ENCODE peak calls at places on chromosomes 4 and X, in seven cellular contexts. S is K562, J is H1, A is GM12878, W is HCT116, K is SK-N-SH, P is HepG2. E is an unnamed sample.

GRCh38 chrX:20267924-20268701 is 1.4 kb upstream of the RPS6KA3 start:
- DNase-seq in S (no peak), J (peak; percentile 63), A (no peak), W (no peak), K (peak; percentile 56), P (no peak), E (no peak)

GRCh38 chr4:105194328-105195231 is 47.9 kb downstream of the TET2 start:
- DNase-seq in S (no peak), J (no peak), A (peak; percentile 55), W (no peak), K (no peak), P (no peak), E (no peak)

GRCh38 chr4:78057600-78058560 is 757 bp downstream of the FRAS1 start:
- DNase-seq in S (no peak), J (peak; percentile 61), A (no peak), W (no peak), K (peak; percentile 66), P (peak; percentile 54), E (no peak)

GRCh38 chrX:148298737-148299136 is 201.7 kb upstream of the AFF2 start:
- DNase-seq in S (no peak), J (no peak), A (no peak), W (no peak), K (no peak), P (no peak), E (no peak)

GRCh38 chr4:182093431-182093831 is 149.8 kb upstream of the TENM3 start:
- DNase-seq in S (no peak), J (no peak), A (no peak), W (no peak), K (no peak), P (no peak), E (no peak)

GRCh38 chrX:39012561-39013209 is 211.4 kb downstream of the MID1IP1 start:
- DNase-seq in S (no peak), J (no peak), A (no peak), W (no peak), K (peak; percentile 9), P (no peak), E (no peak)

GRCh38 chr4:47334597-47335185 is 128.8 kb downstream of the COMMD8 start:
- DNase-seq in S (no peak), J (no peak), A (no peak), W (no peak), K (no peak), P (no peak), E (no peak)

GRCh38 chr4:38224850-38225249 is 264.7 kb downstream of the PTTG2 start:
- DNase-seq in S (no peak), J (no peak), A (no peak), W (no peak), K (no peak), P (no peak), E (no peak)

GRCh38 chr4:105976913-105977312 is 81.6 kb downstream of the NPNT start:
- DNase-seq in S (no peak), J (no peak), A (no peak), W (no peak), K (no peak), P (no peak), E (no peak)

GRCh38 chrX:75086731-75087195 is 69.3 kb downstream of the ABCB7 start:
- DNase-seq in S (no peak), J (no peak), A (no peak), W (no peak), K (no peak), P (no peak), E (no peak)

GRCh38 chrX:39602226-39602625 is 495.5 kb downstream of the BCOR start:
- DNase-seq in S (no peak), J (no peak), A (no peak), W (no peak), K (no peak), P (no peak), E (no peak)

GRCh38 chr4:48944659-48945290 is 38.2 kb upstream of the OCIAD2 start:
- DNase-seq in S (peak; percentile 41), J (peak; percentile 75), A (no peak), W (no peak), K (peak; percentile 16), P (peak; percentile 3), E (peak; percentile 33)

GRCh38 chrX:40105016-40105790 is 7.4 kb upstream of the BCOR start:
- DNase-seq in S (peak; percentile 36), J (peak; percentile 52), A (no peak), W (no peak), K (peak; percentile 64), P (no peak), E (no peak)

GRCh38 chr4:26748805-26749204 is 111.8 kb upstream of the STIM2 start:
- DNase-seq in S (no peak), J (no peak), A (no peak), W (no peak), K (no peak), P (no peak), E (no peak)

GRCh38 chrX:45851434-45851991 is 650.8 kb upstream of the DIPK2B start:
- DNase-seq in S (no peak), J (peak; percentile 65), A (no peak), W (peak; percentile 49), K (peak; percentile 15), P (no peak), E (no peak)

GRCh38 chr4:40422309-40422708 is 87.2 kb downstream of the CHRNA9 start:
- DNase-seq in S (no peak), J (no peak), A (no peak), W (no peak), K (no peak), P (no peak), E (no peak)

GRCh38 chrX:66200855-66201795 is 37.1 kb downstream of the HEPH start:
- DNase-seq in S (no peak), J (no peak), A (no peak), W (no peak), K (no peak), P (no peak), E (peak; percentile 6)

GRCh38 chrX:107729558-107730297 is 45.9 kb downstream of the TSC22D3 start:
- DNase-seq in S (no peak), J (no peak), A (no peak), W (no peak), K (no peak), P (no peak), E (peak; percentile 36)
- TF ChIP-seq JUND in S (no peak), J (no peak), A (no peak), W (no peak), K (no peak), P (no peak), E (no peak)

DNA sequence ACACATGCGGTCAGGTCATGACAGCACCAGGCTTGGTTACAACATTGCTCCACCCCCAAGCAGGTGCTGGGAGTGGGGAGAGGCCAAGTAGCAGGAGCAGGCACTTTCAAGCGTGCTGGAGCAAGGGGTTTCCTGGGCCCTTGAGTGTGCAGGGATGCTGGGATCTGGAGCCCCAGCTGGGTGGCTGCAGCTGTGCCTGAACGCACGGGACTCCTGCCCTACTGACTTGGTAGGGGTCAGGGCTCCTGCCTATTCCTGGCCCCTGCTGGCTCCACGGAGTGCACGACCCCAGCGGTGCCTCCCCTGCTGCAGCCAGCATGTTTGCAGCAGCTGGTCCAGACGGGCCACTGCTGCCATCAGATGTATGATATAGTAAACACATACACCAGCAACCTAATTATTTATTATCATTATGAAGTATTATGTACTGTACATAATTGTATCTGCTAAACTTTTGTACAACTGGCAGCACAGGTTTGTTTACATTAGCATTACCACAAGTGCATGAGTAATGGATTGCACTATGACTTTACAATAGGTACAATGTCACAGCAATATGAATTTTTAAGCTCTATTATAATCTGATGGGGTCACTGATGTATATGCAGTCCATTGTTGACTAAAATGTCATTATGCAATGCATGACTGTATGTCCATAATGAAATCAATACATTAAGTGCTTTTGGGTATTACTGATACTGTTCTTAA is 620.6 kb downstream of the RAPGEF2 start:
- DNase-seq in S (no peak), J (no peak), A (no peak), W (no peak), K (peak; percentile 10), P (no peak), E (no peak)
- TF ChIP-seq JUND in S (no peak), J (no peak), A (no peak), W (no peak), K (no peak), P (no peak), E (no peak)

DNA sequence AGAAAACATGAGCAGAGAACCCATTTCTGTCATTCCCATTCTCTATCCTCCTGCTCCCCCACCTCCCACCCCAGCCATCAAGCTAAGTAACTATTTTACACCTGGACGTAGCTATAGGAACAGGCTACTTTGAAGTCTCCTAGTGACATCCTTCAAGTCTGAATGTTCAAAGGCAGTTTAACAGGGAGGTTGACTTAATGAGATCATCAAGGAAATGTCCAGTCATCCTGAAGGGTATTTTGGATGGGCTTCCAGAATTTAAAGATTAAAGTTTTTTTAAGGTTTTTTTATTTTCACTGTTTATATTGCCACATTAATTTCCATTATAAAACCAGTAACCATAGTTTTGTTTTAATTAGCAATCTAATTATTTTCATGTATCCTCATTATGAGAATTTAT is 41.1 kb downstream of the HPF1 start:
- DNase-seq in S (no peak), J (no peak), A (no peak), W (no peak), K (no peak), P (no peak), E (no peak)
- TF ChIP-seq JUND in S (no peak), J (no peak), A (no peak), W (no peak), K (no peak), P (no peak), E (no peak)

GRCh38 chrX:71859637-71860036 is 51.0 kb upstream of the NHSL2 start:
- DNase-seq in S (no peak), J (no peak), A (no peak), W (peak; percentile 6), K (no peak), P (peak; percentile 12), E (peak; percentile 36)
- TF ChIP-seq JUND in S (no peak), J (no peak), A (no peak), W (no peak), K (no peak), P (no peak), E (no peak)

GRCh38 chrX:7316280-7316679 is 168.3 kb upstream of the PUDP start:
- DNase-seq in S (no peak), J (no peak), A (no peak), W (no peak), K (no peak), P (no peak), E (no peak)

GRCh38 chrX:7318246-7318645 is 170.3 kb upstream of the PUDP start:
- DNase-seq in S (no peak), J (no peak), A (no peak), W (no peak), K (no peak), P (no peak), E (no peak)

GRCh38 chrX:7318661-7319060 is 170.7 kb upstream of the PUDP start:
- DNase-seq in S (no peak), J (no peak), A (no peak), W (no peak), K (no peak), P (no peak), E (peak; percentile 26)

GRCh38 chrX:7314425-7314824 is 166.5 kb upstream of the PUDP start:
- DNase-seq in S (no peak), J (no peak), A (no peak), W (no peak), K (no peak), P (no peak), E (no peak)

GRCh38 chrX:7316887-7317286 is 168.9 kb upstream of the PUDP start:
- DNase-seq in S (no peak), J (no peak), A (no peak), W (no peak), K (no peak), P (no peak), E (no peak)
- TF ChIP-seq JUND in S (no peak), J (no peak), A (no peak), W (no peak), K (no peak), P (no peak), E (no peak)

GRCh38 chrX:150502979-150503897 is 65.2 kb upstream of the MTM1 start:
- DNase-seq in S (no peak), J (no peak), A (no peak), W (no peak), K (no peak), P (no peak), E (no peak)
- TF ChIP-seq JUND in S (no peak), J (no peak), A (no peak), W (no peak), K (no peak), P (no peak), E (no peak)

E was measured in T47D.